ENCODE peak calls at places on chromosomes 4 and X, in eight cellular contexts. T is right atrium auricular region; M is adipocyte; Y is ELR; V is stimulated activated CD4-positive, alpha-beta T cell treated with anti-CD3 and anti-CD28 coated beads, Interleukin-1b, Interleukin-23, amount 100 ng/mL, for 24 hours; G is HFFc6; K is HepG2; J is suprapubic skin. O is an unnamed sample.

GRCh38 chr4:142030010-142030409 is 393.6 kb downstream of the IL15 start:
- DNase-seq in V (no peak), Y (no peak), J (no peak), T (no peak), G (no peak), K (no peak), M (no peak), O (no peak)

GRCh38 chr4:176841730-176842129 is 49.0 kb upstream of the VEGFC start:
- DNase-seq in T (no peak), M (no peak), V (no peak), K (no peak), G (peak; percentile 77), Y (peak; percentile 91), J (no peak), O (no peak)

GRCh38 chr4:1685604-1686150 is 1.6 kb upstream of the FAM53A start:
- DNase-seq in J (no peak), Y (no peak), K (no peak), T (no peak), G (no peak), M (no peak), V (no peak), O (no peak)

GRCh38 chrX:140765043-140765784 is 55.7 kb downstream of the LINC00632 start:
- DNase-seq in K (no peak), G (no peak), Y (peak; percentile 51), V (no peak), J (no peak), T (no peak), M (peak; percentile 61), O (peak; percentile 56)

GRCh38 chr4:81632581-81633247 is 161.0 kb upstream of the RASGEF1B start:
- DNase-seq in G (no peak), M (no peak), T (no peak), V (no peak), J (no peak), Y (no peak), K (no peak), O (peak; percentile 52)

GRCh38 chr4:157363366-157363765 is 142.8 kb downstream of the GRIA2 start:
- DNase-seq in J (no peak), Y (no peak), K (no peak), G (no peak), V (no peak), M (no peak), T (no peak), O (no peak)

GRCh38 chrX:1673337-1673736 is 58.5 kb downstream of the ASMT start:
- DNase-seq in J (no peak), Y (peak; percentile 23), K (peak; percentile 27), V (peak; percentile 9), M (peak; percentile 42), G (no peak), T (no peak), O (no peak)

GRCh38 chrX:49995795-49996455 is 73.5 kb downstream of the CLCN5 start:
- DNase-seq in Y (no peak), J (no peak), M (peak; percentile 1), K (peak; percentile 1), T (no peak), G (peak; percentile 3), V (no peak), O (peak; percentile 3)

GRCh38 chr4:3335982-3336381 is 43.2 kb downstream of the RGS12 start:
- DNase-seq in V (no peak), J (no peak), T (peak; percentile 34), G (no peak), Y (no peak), M (no peak), K (no peak), O (no peak)

GRCh38 chr4:128770807-128771206 is 38.7 kb upstream of the JADE1 start:
- DNase-seq in K (no peak), J (no peak), T (no peak), G (no peak), Y (no peak), M (no peak), V (no peak), O (no peak)

GRCh38 chr4:140359571-140360427 is 13.6 kb upstream of the SCOC start:
- DNase-seq in M (peak; percentile 86), G (peak; percentile 68), J (peak; percentile 79), T (peak; percentile 79), V (peak; percentile 65), Y (peak; percentile 86), K (peak; percentile 78), O (peak; percentile 52)

GRCh38 chrX:111098874-111099273 is 2.9 kb downstream of the PAK3 start:
- DNase-seq in M (peak; percentile 19), J (no peak), G (no peak), Y (peak; percentile 22), V (peak; percentile 54), K (peak; percentile 1), T (no peak), O (no peak)

GRCh38 chr4:96347582-96347981 is 507.7 kb downstream of the PDHA2 start:
- DNase-seq in G (no peak), M (peak; percentile 3), Y (no peak), V (no peak), K (no peak), T (no peak), J (no peak), O (no peak)

GRCh38 chrX:26008691-26009090 is 129.5 kb upstream of the MAGEB18 start:
- DNase-seq in K (no peak), G (no peak), M (no peak), J (no peak), T (no peak), Y (no peak), V (no peak), O (no peak)

O was measured in fibroblast of gingiva.